ENCODE peak calls at places on chromosomes 12 and 14, in eight cellular contexts. X is psoas muscle, S is heart right ventricle, C is tibial artery, E is fibroblast of lung, P is HL-60, F is tibial nerve, A is A549. G is an unnamed sample.

GRCh38 chr12:55072093-55072492 is 52.3 kb downstream of the NEUROD4 start:
- DNase-seq in X (peak), S (peak), C (no peak), E (peak), P (peak), F (no peak), A (peak), G (peak)

GRCh38 chr14:73753043-73753886 is 39.1 kb upstream of the PNMA1 start:
- DNase-seq in X (no peak), S (no peak), C (no peak), E (no peak), P (no peak), F (no peak), A (no peak), G (no peak)

GRCh38 chr12:27061317-27061716 is 21.1 kb downstream of the C12orf71 start:
- DNase-seq in X (no peak), S (no peak), C (no peak), E (no peak), P (no peak), F (no peak), A (no peak), G (no peak)

GRCh38 chr12:23944067-23944466 is 5.4 kb downstream of the SOX5 start:
- DNase-seq in X (no peak), S (no peak), C (no peak), E (no peak), P (no peak), F (no peak), A (no peak), G (no peak)

GRCh38 chr12:24478254-24478653 is 470.6 kb downstream of the BCAT1 start:
- DNase-seq in X (no peak), S (no peak), C (no peak), E (no peak), P (no peak), F (no peak), A (no peak), G (no peak)

GRCh38 chr14:63928744-63929174 is 76.0 kb downstream of the SYNE2 start:
- DNase-seq in X (no peak), S (no peak), C (no peak), E (no peak), P (no peak), F (no peak), A (no peak), G (no peak)

GRCh38 chr12:124390442-124391116 is 95.7 kb downstream of the RFLNA start:
- DNase-seq in X (peak), S (no peak), C (peak), E (peak), P (peak), F (no peak), A (peak), G (no peak)

GRCh38 chr14:94936411-94936892 is 166.5 kb upstream of the GSC start:
- DNase-seq in X (peak), S (peak), C (peak), E (peak), P (no peak), F (peak), A (no peak), G (peak)

GRCh38 chr12:100069795-100070194 is 72.9 kb downstream of the BLTP3B start:
- DNase-seq in X (no peak), S (no peak), C (no peak), E (peak), P (no peak), F (no peak), A (no peak), G (no peak)

GRCh38 chr14:53883739-53884138 is 72.9 kb downstream of the BMP4 start:
- DNase-seq in X (no peak), S (no peak), C (no peak), E (no peak), P (no peak), F (no peak), A (no peak), G (no peak)

GRCh38 chr14:53890611-53891091 is 66.0 kb downstream of the BMP4 start:
- DNase-seq in X (no peak), S (no peak), C (no peak), E (no peak), P (no peak), F (no peak), A (no peak), G (no peak)

GRCh38 chr14:53885241-53885640 is 71.4 kb downstream of the BMP4 start:
- DNase-seq in X (no peak), S (no peak), C (no peak), E (no peak), P (no peak), F (no peak), A (no peak), G (no peak)

GRCh38 chr14:53893374-53893773 is 63.3 kb downstream of the BMP4 start:
- DNase-seq in X (no peak), S (no peak), C (no peak), E (no peak), P (no peak), F (no peak), A (no peak), G (no peak)

DNA sequence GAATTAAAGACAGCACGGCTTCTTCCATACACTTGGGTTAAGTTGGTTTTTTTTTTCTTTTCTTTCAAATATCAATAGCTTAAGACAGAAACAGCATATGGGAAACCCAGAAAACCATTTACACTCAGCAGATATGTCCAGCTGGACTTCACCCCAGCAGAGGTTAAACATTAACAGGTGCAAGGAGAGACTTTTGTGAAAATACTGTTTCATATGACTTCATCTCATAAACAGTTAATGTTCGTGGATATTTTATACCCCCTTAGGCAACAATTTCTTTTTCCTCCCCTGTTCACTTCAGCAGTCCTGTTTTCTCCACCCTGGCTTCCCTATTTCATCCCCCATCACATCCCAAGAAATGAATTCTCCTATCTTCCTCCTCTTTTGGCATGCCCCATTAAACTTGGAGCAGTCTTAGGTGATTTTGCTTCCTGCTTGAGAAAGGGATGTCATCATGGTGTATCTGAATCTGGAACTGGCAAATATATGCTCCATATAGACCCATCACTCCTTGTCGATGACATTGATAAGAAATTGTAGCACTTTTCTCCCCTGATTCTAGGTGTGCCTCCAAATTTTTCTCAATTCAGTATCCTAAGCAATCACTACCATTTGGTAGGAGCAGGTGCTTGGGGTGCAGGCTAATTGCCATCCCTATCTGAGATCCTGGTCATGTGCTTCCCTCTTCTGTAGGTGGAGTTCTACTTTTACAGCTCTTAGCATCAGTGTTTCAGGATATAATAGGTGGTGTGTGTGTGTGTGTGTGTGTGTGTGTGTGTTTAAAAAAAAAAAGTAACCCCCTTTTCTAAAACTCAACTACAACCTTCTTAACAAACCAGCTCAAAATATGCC is 67.9 kb downstream of the BMP4 start:
- DNase-seq in X (no peak), S (no peak), C (no peak), E (no peak), P (no peak), F (no peak), A (no peak), G (no peak)
- H3K27ac ChIP-seq in X (no peak), S (no peak), C (no peak), E (no peak), P (no peak), F (no peak), A (peak), G (no peak)

GRCh38 chr14:55892906-55893305 is 225.3 kb upstream of the PELI2 start:
- DNase-seq in X (no peak), S (no peak), C (no peak), E (no peak), P (no peak), F (no peak), A (no peak), G (no peak)

GRCh38 chr14:55893695-55894094 is 224.5 kb upstream of the PELI2 start:
- DNase-seq in X (no peak), S (no peak), C (no peak), E (no peak), P (no peak), F (no peak), A (no peak), G (no peak)

GRCh38 chr14:55889124-55889523 is 229.1 kb upstream of the PELI2 start:
- DNase-seq in X (no peak), S (no peak), C (no peak), E (no peak), P (no peak), F (no peak), A (peak), G (no peak)

GRCh38 chr14:55891692-55892091 is 226.5 kb upstream of the PELI2 start:
- DNase-seq in X (no peak), S (no peak), C (no peak), E (no peak), P (no peak), F (no peak), A (no peak), G (no peak)
- H3K27ac ChIP-seq in X (no peak), S (no peak), C (no peak), E (no peak), P (no peak), F (no peak), A (no peak), G (no peak)

DNA sequence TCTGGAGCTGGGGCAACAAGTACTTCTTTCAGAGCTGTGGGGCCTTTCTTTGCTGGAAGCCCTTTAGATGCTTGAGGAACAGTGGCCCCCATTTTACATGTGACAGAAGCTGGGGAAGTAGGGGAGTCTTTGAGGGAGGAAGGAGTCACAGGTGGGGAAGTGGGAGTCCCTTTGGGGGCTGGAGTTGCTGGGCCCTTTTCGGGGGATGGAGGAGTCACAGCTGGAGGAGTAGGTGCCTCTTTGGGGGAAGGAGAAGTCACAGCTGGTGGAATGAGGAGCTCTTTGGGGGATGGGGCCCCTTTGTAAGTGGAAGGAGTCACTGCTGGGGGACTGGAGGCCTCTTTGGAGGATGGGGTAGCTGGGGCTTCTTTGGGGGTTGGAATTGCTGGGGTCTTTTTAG is 8.6 kb downstream of the NACA start:
- DNase-seq in X (no peak), S (no peak), C (peak), E (no peak), P (peak), F (no peak), A (no peak), G (no peak)
- H3K27ac ChIP-seq in X (peak), S (no peak), C (no peak), E (no peak), P (peak), F (no peak), A (no peak), G (no peak)

DNA sequence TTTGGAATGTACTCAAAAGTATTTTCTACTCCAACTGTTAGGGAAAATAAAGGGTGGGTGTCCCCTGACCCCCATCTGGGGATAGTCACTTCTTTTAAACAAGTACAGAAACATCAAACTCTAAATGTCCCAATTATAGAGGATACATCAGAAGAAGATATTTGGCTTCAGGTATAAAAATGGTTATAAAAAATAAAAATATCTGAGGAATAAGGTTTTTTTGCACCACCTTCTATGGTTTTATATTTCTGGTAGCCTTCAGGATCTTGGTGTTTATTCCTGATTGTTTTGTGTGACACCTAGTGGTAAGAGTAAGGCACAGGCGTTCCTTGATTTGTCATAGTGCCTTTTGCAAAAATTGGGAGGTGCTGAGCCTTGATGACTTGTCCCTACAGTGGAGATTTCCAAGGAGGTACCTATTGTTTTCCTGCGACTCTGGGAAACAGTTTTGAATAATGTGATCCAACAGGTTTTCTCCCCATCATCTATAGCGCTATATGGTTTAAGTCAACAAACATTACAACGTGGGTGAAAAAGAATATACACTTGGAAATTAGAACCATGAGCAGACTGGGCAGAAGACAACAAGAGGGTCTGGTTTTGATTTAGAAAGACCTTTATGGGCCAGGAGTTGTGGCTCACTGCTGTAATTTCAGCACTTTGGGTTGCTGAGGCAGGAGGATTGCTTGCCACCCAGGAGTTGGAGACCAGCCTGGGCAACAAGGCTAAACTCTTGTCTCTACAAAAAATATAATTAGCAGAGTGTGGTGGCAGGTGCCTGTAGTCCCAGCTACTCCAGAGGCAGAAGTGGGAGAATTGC is 2.5 kb upstream of the NFKBIA start:
- DNase-seq in X (no peak), S (no peak), C (no peak), E (peak), P (peak), F (peak), A (peak), G (no peak)
- H3K27ac ChIP-seq in X (no peak), S (peak), C (peak), E (no peak), P (peak), F (peak), A (peak), G (no peak)

G was measured in substantia nigra.